ENCODE peak calls at places on chromosomes 2 and 18, in four cellular contexts. One of them, this sample, is unnamed. For H3K36me3, the result is how much of the 10 kb centered on the place peaks cover.

GRCh38 chr18:61948842-61949438 is 56.1 kb upstream of the RNF152 start:
- DNase-seq in HCT116: no peak
- DNase-seq in endothelial cell of umbilical vein: no peak
- DNase-seq in PC-9: no peak
- DNase-seq in this sample: no peak

GRCh38 chr2:20212871-20213503 is 11.9 kb downstream of the SDC1 start:
- DNase-seq in HCT116: no peak
- DNase-seq in endothelial cell of umbilical vein: peak
- DNase-seq in PC-9: peak
- DNase-seq in this sample: no peak

GRCh38 chr2:185970148-185970852 is 231.7 kb downstream of the FSIP2 start:
- DNase-seq in HCT116: no peak
- DNase-seq in endothelial cell of umbilical vein: peak
- DNase-seq in PC-9: no peak
- DNase-seq in this sample: peak

GRCh38 chr2:182920631-182921056 is 54.2 kb upstream of the FRZB start:
- DNase-seq in HCT116: no peak
- DNase-seq in endothelial cell of umbilical vein: no peak
- DNase-seq in PC-9: no peak
- DNase-seq in this sample: no peak

GRCh38 chr2:55010915-55011314 is 39.3 kb downstream of the RTN4 start:
- DNase-seq in HCT116: no peak
- DNase-seq in endothelial cell of umbilical vein: no peak
- DNase-seq in PC-9: no peak
- DNase-seq in this sample: peak

GRCh38 chr2:94874277-94874997 is 3.2 kb downstream of the TEKT4 start:
- DNase-seq in HCT116: peak
- DNase-seq in endothelial cell of umbilical vein: peak
- DNase-seq in PC-9: no peak
- DNase-seq in this sample: no peak

GRCh38 chr2:58757971-58758370 is 516.8 kb upstream of the FANCL start:
- DNase-seq in HCT116: no peak
- DNase-seq in endothelial cell of umbilical vein: no peak
- DNase-seq in PC-9: no peak
- DNase-seq in this sample: no peak

GRCh38 chr2:98551316-98551715 is 57.0 kb downstream of the COA5 start:
- DNase-seq in HCT116: no peak
- DNase-seq in endothelial cell of umbilical vein: no peak
- DNase-seq in PC-9: no peak
- DNase-seq in this sample: no peak

GRCh38 chr2:17303054-17303453 is 215.2 kb downstream of the RAD51AP2 start:
- DNase-seq in HCT116: no peak
- DNase-seq in endothelial cell of umbilical vein: no peak
- DNase-seq in PC-9: peak
- DNase-seq in this sample: peak

GRCh38 chr18:29823671-29824070 is 1218.9 kb downstream of the DSC3 start:
- DNase-seq in HCT116: no peak
- DNase-seq in endothelial cell of umbilical vein: no peak
- DNase-seq in PC-9: no peak
- DNase-seq in this sample: no peak

GRCh38 chr2:109005686-109006204 is 16.7 kb upstream of the EDAR start:
- DNase-seq in HCT116: no peak
- DNase-seq in endothelial cell of umbilical vein: no peak
- DNase-seq in PC-9: no peak
- DNase-seq in this sample: peak

GRCh38 chr2:150191349-150191748 is 296.1 kb downstream of the RND3 start:
- DNase-seq in HCT116: no peak
- DNase-seq in endothelial cell of umbilical vein: peak
- DNase-seq in PC-9: no peak
- DNase-seq in this sample: peak

GRCh38 chr2:219249203-219249980 is 3.7 kb upstream of the TUBA4B start:
- DNase-seq in HCT116: no peak
- DNase-seq in endothelial cell of umbilical vein: peak
- DNase-seq in PC-9: peak
- DNase-seq in this sample: peak

GRCh38 chr18:858016-858415 is 46.0 kb upstream of the YES1 start:
- DNase-seq in HCT116: no peak
- DNase-seq in endothelial cell of umbilical vein: no peak
- DNase-seq in PC-9: no peak
- DNase-seq in this sample: no peak

GRCh38 chr2:160869411-160869810 is 290.8 kb upstream of the TANK start:
- DNase-seq in HCT116: no peak
- DNase-seq in endothelial cell of umbilical vein: no peak
- DNase-seq in PC-9: no peak
- DNase-seq in this sample: peak

GRCh38 chr2:161814008-161814660 is 189.9 kb downstream of the SLC4A10 start:
- DNase-seq in HCT116: no peak
- DNase-seq in endothelial cell of umbilical vein: no peak
- DNase-seq in PC-9: no peak
- DNase-seq in this sample: no peak

GRCh38 chr2:236688563-236689392 is 119.2 kb downstream of the ACKR3 start:
- DNase-seq in HCT116: no peak
- DNase-seq in endothelial cell of umbilical vein: no peak
- DNase-seq in PC-9: no peak
- DNase-seq in this sample: no peak

GRCh38 chr2:71609441-71609840 is 156.1 kb downstream of the DYSF start:
- DNase-seq in HCT116: no peak
- DNase-seq in endothelial cell of umbilical vein: no peak
- DNase-seq in PC-9: peak
- DNase-seq in this sample: peak

GRCh38 chr2:98444436-98445166 is at the start of gene INPP4A:
- DNase-seq in HCT116: peak
- DNase-seq in endothelial cell of umbilical vein: peak
- DNase-seq in PC-9: peak
- DNase-seq in this sample: peak

GRCh38 chr2:14761118-14761517 is 128.6 kb downstream of the LRATD1 start:
- DNase-seq in HCT116: no peak
- DNase-seq in endothelial cell of umbilical vein: no peak
- DNase-seq in PC-9: no peak
- DNase-seq in this sample: no peak

GRCh38 chr2:78318275-78318674 is 707.2 kb upstream of the REG3G start:
- DNase-seq in HCT116: no peak
- DNase-seq in endothelial cell of umbilical vein: no peak
- DNase-seq in PC-9: no peak
- DNase-seq in this sample: no peak

GRCh38 chr2:165950438-165950837 is 3.1 kb downstream of the TTC21B start:
- DNase-seq in HCT116: no peak
- DNase-seq in endothelial cell of umbilical vein: no peak
- DNase-seq in PC-9: no peak
- DNase-seq in this sample: no peak

GRCh38 chr2:56132138-56132537 is 51.7 kb upstream of the CCDC85A start:
- DNase-seq in HCT116: peak
- DNase-seq in endothelial cell of umbilical vein: peak
- DNase-seq in PC-9: peak
- DNase-seq in this sample: peak

GRCh38 chr2:186098821-186099220 is 360.2 kb downstream of the FSIP2 start:
- DNase-seq in HCT116: no peak
- DNase-seq in endothelial cell of umbilical vein: peak
- DNase-seq in PC-9: no peak
- DNase-seq in this sample: no peak

GRCh38 chr2:49240608-49241007 is 86.3 kb upstream of the FSHR start:
- DNase-seq in HCT116: no peak
- DNase-seq in endothelial cell of umbilical vein: no peak
- DNase-seq in PC-9: no peak
- DNase-seq in this sample: peak

GRCh38 chr2:235493775-235494715 is at the start of gene AGAP1:
- DNase-seq in HCT116: peak
- DNase-seq in endothelial cell of umbilical vein: peak
- DNase-seq in PC-9: peak
- DNase-seq in this sample: peak

GRCh38 chr2:235098736-235099494 is 147.1 kb downstream of the SH3BP4 start:
- DNase-seq in HCT116: no peak
- DNase-seq in endothelial cell of umbilical vein: no peak
- DNase-seq in PC-9: peak
- DNase-seq in this sample: peak

GRCh38 chr2:20617081-20617575 is 33.8 kb downstream of the HS1BP3 start:
- DNase-seq in HCT116: no peak
- DNase-seq in endothelial cell of umbilical vein: peak
- DNase-seq in PC-9: no peak
- DNase-seq in this sample: no peak

GRCh38 chr2:188974184-188974583 is at the start of gene COL3A1:
- DNase-seq in HCT116: no peak
- DNase-seq in endothelial cell of umbilical vein: peak
- DNase-seq in PC-9: no peak
- DNase-seq in this sample: peak

GRCh38 chr2:209389124-209389523 is 34.7 kb upstream of the MAP2 start:
- DNase-seq in HCT116: no peak
- DNase-seq in endothelial cell of umbilical vein: no peak
- DNase-seq in PC-9: no peak
- DNase-seq in this sample: no peak

GRCh38 chr2:224400886-224401632 is 848 bp downstream of the FAM124B start:
- DNase-seq in HCT116: no peak
- DNase-seq in endothelial cell of umbilical vein: peak
- DNase-seq in PC-9: no peak
- DNase-seq in this sample: no peak

GRCh38 chr2:43998263-43998662 is 2.5 kb upstream of the LRPPRC start:
- DNase-seq in HCT116: no peak
- DNase-seq in endothelial cell of umbilical vein: no peak
- DNase-seq in PC-9: no peak
- DNase-seq in this sample: no peak

GRCh38 chr2:189751080-189751658 is 11.4 kb downstream of the OSGEPL1 start:
- DNase-seq in HCT116: peak
- DNase-seq in endothelial cell of umbilical vein: peak
- DNase-seq in PC-9: no peak
- DNase-seq in this sample: peak

GRCh38 chr2:64408031-64408430 is 45.9 kb upstream of the LGALSL start:
- DNase-seq in HCT116: no peak
- DNase-seq in endothelial cell of umbilical vein: no peak
- DNase-seq in PC-9: no peak
- DNase-seq in this sample: no peak

GRCh38 chr2:12978058-12978835 is 261.5 kb downstream of the TRIB2 start:
- DNase-seq in HCT116: no peak
- DNase-seq in endothelial cell of umbilical vein: no peak
- DNase-seq in PC-9: no peak
- DNase-seq in this sample: no peak

GRCh38 chr2:176088048-176088936 is 4.2 kb upstream of the HOXD13 start:
- DNase-seq in HCT116: peak
- DNase-seq in endothelial cell of umbilical vein: peak
- DNase-seq in PC-9: no peak
- DNase-seq in this sample: peak
- TF ChIP-seq EZH2 in HCT116: no peak
- TF ChIP-seq EZH2 in endothelial cell of umbilical vein: peak
- TF ChIP-seq EZH2 in PC-9: no peak
- TF ChIP-seq EZH2 in this sample: peak

GRCh38 chr2:10440736-10441135 is 7.4 kb downstream of the ODC1 start:
- DNase-seq in HCT116: no peak
- DNase-seq in endothelial cell of umbilical vein: peak
- DNase-seq in PC-9: no peak
- DNase-seq in this sample: no peak
- H3K36me3 ChIP-seq in HCT116: half or more
- H3K36me3 ChIP-seq in endothelial cell of umbilical vein: under half
- H3K36me3 ChIP-seq in PC-9: under half
- H3K36me3 ChIP-seq in this sample: under half

GRCh38 chr2:198900141-198900540 is 557.6 kb downstream of the SATB2 start:
- DNase-seq in HCT116: no peak
- DNase-seq in endothelial cell of umbilical vein: no peak
- DNase-seq in PC-9: no peak
- DNase-seq in this sample: no peak
- TF ChIP-seq EZH2 in HCT116: no peak
- TF ChIP-seq EZH2 in endothelial cell of umbilical vein: no peak
- TF ChIP-seq EZH2 in PC-9: no peak
- TF ChIP-seq EZH2 in this sample: no peak

DNA sequence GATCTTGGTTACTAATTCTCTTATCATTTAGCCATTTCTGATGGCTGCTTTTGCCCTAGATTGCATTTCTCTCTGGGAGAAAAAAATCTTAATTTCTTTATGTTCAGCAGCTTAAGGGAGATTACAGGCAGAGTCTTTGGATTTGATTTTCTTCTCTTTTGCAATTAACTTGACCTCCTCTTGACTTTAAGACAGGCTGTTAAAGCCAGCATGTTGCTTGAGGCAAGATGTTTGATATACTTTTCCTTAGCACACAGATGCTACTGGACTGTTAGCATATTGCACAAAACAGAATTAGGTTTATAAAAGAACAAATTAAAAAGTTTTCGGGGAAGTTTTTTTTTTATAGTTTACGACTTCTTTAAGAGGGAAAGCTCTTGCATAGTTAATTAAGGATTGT is 50.0 kb downstream of the XRCC5 start:
- DNase-seq in HCT116: no peak
- DNase-seq in endothelial cell of umbilical vein: no peak
- DNase-seq in PC-9: no peak
- DNase-seq in this sample: no peak
- H3K36me3 ChIP-seq in HCT116: half or more
- H3K36me3 ChIP-seq in endothelial cell of umbilical vein: under half
- H3K36me3 ChIP-seq in PC-9: half or more
- H3K36me3 ChIP-seq in this sample: under half

GRCh38 chr2:212423089-212423488 is 115.5 kb downstream of the ERBB4 start:
- DNase-seq in HCT116: no peak
- DNase-seq in endothelial cell of umbilical vein: no peak
- DNase-seq in PC-9: no peak
- DNase-seq in this sample: no peak
- TF ChIP-seq EZH2 in HCT116: no peak
- TF ChIP-seq EZH2 in endothelial cell of umbilical vein: no peak
- TF ChIP-seq EZH2 in PC-9: no peak
- TF ChIP-seq EZH2 in this sample: no peak

DNA sequence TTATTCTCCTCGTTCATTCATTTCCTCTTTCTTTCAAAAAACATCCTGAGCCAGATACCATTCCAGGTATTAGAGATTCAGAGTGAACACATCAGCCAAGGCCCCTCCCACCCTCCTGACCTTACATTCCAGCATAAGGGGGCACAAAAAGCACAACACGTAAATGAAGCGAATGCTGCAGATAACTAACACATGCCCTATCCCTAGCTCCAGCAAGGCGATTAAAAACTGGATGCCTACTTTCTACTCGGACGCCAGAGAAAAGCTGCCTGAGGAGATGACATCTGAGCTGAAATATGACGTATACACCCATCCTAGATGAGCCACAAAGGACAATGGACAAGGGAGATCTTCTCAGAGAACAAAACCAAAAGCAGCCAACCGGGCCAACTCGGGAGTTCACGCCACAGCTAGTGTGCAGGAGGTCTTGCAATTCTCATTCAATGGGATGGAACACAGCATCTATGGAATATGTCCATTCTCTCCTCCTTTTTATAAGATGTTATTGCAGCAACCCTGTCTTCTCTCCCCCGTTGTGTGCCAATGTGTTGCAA is 33.5 kb downstream of the FEZ2 start:
- DNase-seq in HCT116: no peak
- DNase-seq in endothelial cell of umbilical vein: peak
- DNase-seq in PC-9: no peak
- DNase-seq in this sample: no peak
- H3K36me3 ChIP-seq in HCT116: under half
- H3K36me3 ChIP-seq in endothelial cell of umbilical vein: under half
- H3K36me3 ChIP-seq in PC-9: under half
- H3K36me3 ChIP-seq in this sample: under half

GRCh38 chr18:49332679-49333078 is 127.8 kb downstream of the DYM start:
- DNase-seq in HCT116: no peak
- DNase-seq in endothelial cell of umbilical vein: no peak
- DNase-seq in PC-9: no peak
- DNase-seq in this sample: no peak
- TF ChIP-seq EZH2 in HCT116: no peak
- TF ChIP-seq EZH2 in endothelial cell of umbilical vein: no peak
- TF ChIP-seq EZH2 in PC-9: no peak
- TF ChIP-seq EZH2 in this sample: no peak

GRCh38 chr2:201396595-201396994 is 39.5 kb upstream of the FLACC1 start:
- DNase-seq in HCT116: peak
- DNase-seq in endothelial cell of umbilical vein: no peak
- DNase-seq in PC-9: no peak
- DNase-seq in this sample: no peak
- H3K36me3 ChIP-seq in HCT116: under half
- H3K36me3 ChIP-seq in endothelial cell of umbilical vein: under half
- H3K36me3 ChIP-seq in PC-9: under half
- H3K36me3 ChIP-seq in this sample: under half